ENCODE peak calls at places on chromosomes 3 and 15, in seven cellular contexts. M, R, F, A, J, I and L are unnamed samples.
A peak's percentile ranks its signal among the peaks of the same experiment; 100 is the strongest.

GRCh38 chr15:61220125-61220524 is 9.0 kb downstream of the RORA start:
- DNase-seq in M (no peak), R (no peak), F (no peak), A (no peak), J (no peak), I (no peak), L (no peak)

GRCh38 chr15:77418341-77419049 is 1.4 kb downstream of the PEAK1 start:
- DNase-seq in M (no peak), R (no peak), F (no peak), A (no peak), J (no peak), I (no peak), L (no peak)

GRCh38 chr3:48739955-48740823 is 23.2 kb upstream of the IP6K2 start:
- DNase-seq in M (no peak), R (peak; percentile 41), F (peak; percentile 86), A (peak; percentile 59), J (peak; percentile 93), I (peak; percentile 81), L (peak; percentile 82)

GRCh38 chr15:52232327-52232726 is 41.1 kb upstream of the GNB5 start:
- DNase-seq in M (no peak), R (no peak), F (no peak), A (no peak), J (no peak), I (no peak), L (no peak)

GRCh38 chr3:47083786-47084185 is 80.1 kb downstream of the SETD2 start:
- DNase-seq in M (peak; percentile 21), R (no peak), F (no peak), A (no peak), J (no peak), I (no peak), L (no peak)

GRCh38 chr15:50219820-50220219 is 37.8 kb downstream of the SLC27A2 start:
- DNase-seq in M (no peak), R (no peak), F (no peak), A (peak; percentile 34), J (no peak), I (no peak), L (no peak)

GRCh38 chr15:81529444-81529950 is 155.5 kb upstream of the TMC3 start:
- DNase-seq in M (no peak), R (no peak), F (no peak), A (no peak), J (no peak), I (no peak), L (no peak)

GRCh38 chr15:99502661-99503060 is 63.1 kb upstream of the MEF2A start:
- DNase-seq in M (no peak), R (no peak), F (no peak), A (no peak), J (no peak), I (no peak), L (no peak)

GRCh38 chr3:56269755-56270154 is 198.5 kb downstream of the ERC2 start:
- DNase-seq in M (no peak), R (no peak), F (no peak), A (no peak), J (no peak), I (no peak), L (no peak)

GRCh38 chr3:29453278-29453961 is 172.5 kb downstream of the RBMS3 start:
- DNase-seq in M (no peak), R (no peak), F (no peak), A (no peak), J (peak; percentile 55), I (no peak), L (no peak)

GRCh38 chr3:131549340-131549739 is 46.6 kb upstream of the MRPL3 start:
- DNase-seq in M (no peak), R (no peak), F (no peak), A (peak; percentile 7), J (no peak), I (peak; percentile 7), L (no peak)

DNA sequence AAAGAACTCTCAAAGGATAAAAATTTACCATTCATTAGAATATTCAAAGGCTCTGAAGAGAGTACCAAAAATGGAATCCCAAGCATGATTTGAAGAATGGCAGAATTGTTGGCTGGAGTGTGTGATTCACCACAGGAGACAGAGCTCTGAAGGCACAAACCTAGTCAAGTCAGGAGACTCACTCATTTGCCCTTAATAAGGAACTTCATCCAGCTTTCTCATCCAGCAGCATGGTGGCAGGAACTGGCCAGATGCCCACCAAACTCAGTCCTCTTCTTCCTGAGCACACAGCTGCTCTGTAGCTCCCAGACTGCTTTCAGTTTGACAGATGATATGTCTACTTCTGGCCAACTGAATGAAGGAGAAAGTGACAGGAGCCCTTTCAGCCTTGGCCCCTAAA is 16.5 kb upstream of the HEG1 start:
- DNase-seq in M (no peak), R (no peak), F (no peak), A (no peak), J (no peak), I (no peak), L (no peak)
- TF ChIP-seq JUND in M (no peak), R (no peak), F (no peak), A (no peak), J (no peak), I (no peak), L (no peak)

GRCh38 chr3:112629425-112629824 is 11.5 kb downstream of the CCDC80 start:
- DNase-seq in M (no peak), R (no peak), F (no peak), A (peak; percentile 28), J (no peak), I (peak; percentile 30), L (no peak)
- TF ChIP-seq JUND in M (no peak), R (peak; percentile 75), F (no peak), A (peak; percentile 67), J (peak; percentile 76), I (peak; percentile 85), L (no peak)

GRCh38 chr3:51622402-51622801 is 48.6 kb upstream of the TEX264 start:
- DNase-seq in M (no peak), R (no peak), F (no peak), A (no peak), J (no peak), I (no peak), L (no peak)
- TF ChIP-seq JUND in M (no peak), R (no peak), F (no peak), A (no peak), J (no peak), I (no peak), L (no peak)

GRCh38 chr3:124859025-124859424 is 28.1 kb downstream of the ITGB5 start:
- DNase-seq in M (no peak), R (no peak), F (no peak), A (no peak), J (no peak), I (no peak), L (no peak)

GRCh38 chr3:124860599-124860998 is 26.6 kb downstream of the ITGB5 start:
- DNase-seq in M (no peak), R (no peak), F (peak; percentile 28), A (peak; percentile 80), J (no peak), I (no peak), L (no peak)

GRCh38 chr3:124861041-124861440 is 26.1 kb downstream of the ITGB5 start:
- DNase-seq in M (no peak), R (no peak), F (no peak), A (no peak), J (no peak), I (no peak), L (no peak)

GRCh38 chr3:124856687-124857086 is 30.5 kb downstream of the ITGB5 start:
- DNase-seq in M (no peak), R (no peak), F (no peak), A (no peak), J (no peak), I (no peak), L (no peak)

DNA sequence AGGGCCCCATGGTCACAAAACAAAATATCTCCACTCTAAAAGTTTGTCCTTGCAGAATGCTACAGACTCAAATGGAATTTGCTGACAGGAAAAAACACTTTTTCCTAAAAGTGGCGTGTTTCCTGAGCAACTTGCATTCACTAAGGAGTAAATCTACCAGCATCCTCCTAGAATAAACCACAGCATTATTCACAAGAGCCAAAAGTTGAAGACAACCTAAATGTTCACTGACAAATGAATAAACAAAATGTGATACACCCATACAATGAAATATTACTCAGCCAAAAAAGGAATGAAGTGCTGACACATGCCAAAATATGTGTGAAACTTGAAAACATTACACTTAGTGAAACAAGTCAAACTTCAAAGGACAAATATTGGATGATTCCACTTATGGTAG is 28.9 kb downstream of the ITGB5 start:
- DNase-seq in M (no peak), R (no peak), F (no peak), A (no peak), J (no peak), I (no peak), L (no peak)
- TF ChIP-seq JUND in M (no peak), R (no peak), F (no peak), A (no peak), J (no peak), I (no peak), L (no peak)

GRCh38 chr3:114880078-114880477 is 267.0 kb downstream of the ZBTB20 start:
- DNase-seq in M (no peak), R (no peak), F (no peak), A (peak; percentile 91), J (no peak), I (no peak), L (no peak)
- TF ChIP-seq JUND in M (no peak), R (no peak), F (no peak), A (peak; percentile 62), J (no peak), I (no peak), L (no peak)

DNA sequence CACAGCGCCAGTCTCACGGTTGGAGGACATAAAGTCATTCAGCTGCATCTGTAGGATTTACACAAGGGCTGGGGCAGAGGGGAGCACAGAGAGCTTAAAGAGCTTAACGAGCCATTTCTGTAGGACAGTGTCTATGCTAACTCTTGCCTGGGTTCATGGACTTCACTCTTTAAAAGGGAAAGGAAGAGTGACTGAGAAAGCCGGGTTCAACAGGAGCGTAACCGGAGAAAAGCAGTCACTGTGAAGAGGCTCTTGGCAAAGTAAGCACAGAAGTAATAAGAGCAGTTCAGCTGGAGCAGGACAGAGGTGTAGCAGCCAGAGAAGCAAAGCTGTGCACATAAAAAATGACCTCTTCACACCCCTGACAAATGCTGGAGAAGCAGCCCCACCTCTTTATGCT is 66.5 kb downstream of the USF3 start:
- DNase-seq in M (no peak), R (no peak), F (no peak), A (no peak), J (no peak), I (no peak), L (no peak)
- TF ChIP-seq JUND in M (no peak), R (no peak), F (no peak), A (no peak), J (no peak), I (no peak), L (no peak)

DNA sequence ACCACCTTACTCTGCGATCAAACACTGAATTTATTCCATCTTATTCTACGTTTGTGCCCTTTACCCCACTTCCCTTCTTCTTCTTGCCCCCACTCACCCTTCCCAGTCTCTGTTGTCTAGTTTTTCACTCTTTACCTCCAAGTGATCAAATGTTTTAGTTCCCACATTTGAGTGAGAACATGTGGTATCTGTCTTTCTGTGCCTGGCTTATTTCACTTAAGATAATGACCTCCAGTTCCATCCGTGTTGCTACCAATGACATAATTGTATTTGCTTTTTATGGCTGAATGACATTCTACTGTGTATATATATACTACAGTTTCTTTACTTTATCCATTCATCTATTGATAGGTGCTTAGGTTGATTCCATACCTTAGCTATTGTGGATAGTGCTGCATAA is 78.8 kb downstream of the PDCD6IP start:
- DNase-seq in M (no peak), R (no peak), F (no peak), A (no peak), J (no peak), I (no peak), L (no peak)
- TF ChIP-seq JUND in M (no peak), R (no peak), F (no peak), A (no peak), J (no peak), I (no peak), L (no peak)